ENCODE peak calls at places on chromosomes 7 and 10, in ten cellular contexts. Y, C, U, A, L, M, J, Q, W and I are unnamed samples.

GRCh38 chr10:89664206-89664605 is 19.2 kb upstream of the PANK1 start:
- DNase-seq in Y (no peak), C (peak; percentile 51), U (no peak), A (no peak), L (peak; percentile 69), M (no peak), J (no peak), Q (no peak), W (no peak), I (no peak)

GRCh38 chr7:115289966-115290365 is 368.1 kb downstream of the MDFIC start:
- DNase-seq in Y (no peak), C (no peak), U (no peak), A (no peak), L (no peak), M (peak; percentile 41), J (no peak), Q (no peak), W (no peak), I (no peak)

GRCh38 chr7:140230517-140230861 is 53.7 kb upstream of the KDM7A start:
- DNase-seq in Y (peak; percentile 35), C (peak; percentile 67), U (peak; percentile 84), A (no peak), L (peak; percentile 48), M (no peak), J (peak; percentile 46), Q (no peak), W (peak; percentile 80), I (no peak)

GRCh38 chr7:139106959-139107358 is 2.6 kb downstream of the ZC3HAV1 start:
- DNase-seq in Y (no peak), C (no peak), U (no peak), A (no peak), L (no peak), M (no peak), J (no peak), Q (no peak), W (no peak), I (no peak)

GRCh38 chr7:133199831-133200230 is 53.0 kb upstream of the EXOC4 start:
- DNase-seq in Y (no peak), C (no peak), U (no peak), A (no peak), L (no peak), M (no peak), J (no peak), Q (no peak), W (no peak), I (no peak)

GRCh38 chr10:15781381-15781960 is 61.7 kb upstream of the ITGA8 start:
- DNase-seq in Y (no peak), C (no peak), U (no peak), A (no peak), L (no peak), M (no peak), J (no peak), Q (no peak), W (no peak), I (no peak)

GRCh38 chr10:17527530-17528146 is 73.2 kb upstream of the ST8SIA6 start:
- DNase-seq in Y (no peak), C (no peak), U (no peak), A (no peak), L (no peak), M (peak; percentile 89), J (no peak), Q (peak; percentile 75), W (no peak), I (peak; percentile 26)

GRCh38 chr10:58747687-58748086 is 235.0 kb downstream of the BICC1 start:
- DNase-seq in Y (no peak), C (no peak), U (no peak), A (peak; percentile 64), L (no peak), M (no peak), J (no peak), Q (no peak), W (no peak), I (no peak)

GRCh38 chr10:80122746-80123145 is 9.8 kb upstream of the PLAC9 start:
- DNase-seq in Y (no peak), C (no peak), U (no peak), A (no peak), L (no peak), M (no peak), J (no peak), Q (no peak), W (no peak), I (peak; percentile 70)

GRCh38 chr10:61993676-61994401 is 92.3 kb downstream of the ARID5B start:
- DNase-seq in Y (no peak), C (no peak), U (no peak), A (no peak), L (no peak), M (no peak), J (no peak), Q (no peak), W (no peak), I (peak; percentile 97)

GRCh38 chr7:2947381-2947780 is 96.3 kb downstream of the CARD11 start:
- DNase-seq in Y (no peak), C (no peak), U (no peak), A (no peak), L (no peak), M (no peak), J (no peak), Q (no peak), W (no peak), I (no peak)

GRCh38 chr10:96257944-96258343 is 13.4 kb downstream of the BLNK start:
- DNase-seq in Y (no peak), C (no peak), U (no peak), A (no peak), L (no peak), M (no peak), J (peak; percentile 46), Q (no peak), W (no peak), I (no peak)

GRCh38 chr7:83161851-83162401 is 758 bp downstream of the PCLO start:
- DNase-seq in Y (no peak), C (no peak), U (no peak), A (no peak), L (peak; percentile 37), M (no peak), J (no peak), Q (no peak), W (no peak), I (peak; percentile 2)

GRCh38 chr7:108613147-108613948 is 43.7 kb downstream of the DNAJB9 start:
- DNase-seq in Y (no peak), C (no peak), U (no peak), A (no peak), L (no peak), M (peak; percentile 25), J (no peak), Q (peak; percentile 47), W (no peak), I (peak; percentile 77)

GRCh38 chr10:4807803-4808507 is 18.1 kb upstream of the AKR1E2 start:
- DNase-seq in Y (no peak), C (no peak), U (no peak), A (no peak), L (no peak), M (peak; percentile 86), J (no peak), Q (no peak), W (no peak), I (peak; percentile 90)

GRCh38 chr7:103651978-103652377 is 206.0 kb upstream of the SLC26A5 start:
- DNase-seq in Y (no peak), C (no peak), U (no peak), A (no peak), L (no peak), M (no peak), J (no peak), Q (no peak), W (no peak), I (no peak)

GRCh38 chr7:130022115-130022514 is 29.1 kb downstream of the ZC3HC1 start:
- DNase-seq in Y (no peak), C (peak; percentile 61), U (no peak), A (no peak), L (no peak), M (no peak), J (no peak), Q (no peak), W (no peak), I (no peak)

GRCh38 chr10:103139803-103140202 is 53.3 kb downstream of the NT5C2 start:
- DNase-seq in Y (no peak), C (no peak), U (no peak), A (no peak), L (no peak), M (no peak), J (no peak), Q (no peak), W (no peak), I (no peak)
- H3K36me3 ChIP-seq in Y (peaks cover 10% of the 10 kb centered on the region), C (peaks cover 62% of the 10 kb centered on the region), U (peaks cover 63% of the 10 kb centered on the region), A (peaks cover 7% of the 10 kb centered on the region), L (no peaks in the 10 kb centered on the region), M (peaks cover 18% of the 10 kb centered on the region), J (peaks cover 25% of the 10 kb centered on the region), Q (peaks cover 24% of the 10 kb centered on the region), W (no peaks in the 10 kb centered on the region), I (no peaks in the 10 kb centered on the region)

DNA sequence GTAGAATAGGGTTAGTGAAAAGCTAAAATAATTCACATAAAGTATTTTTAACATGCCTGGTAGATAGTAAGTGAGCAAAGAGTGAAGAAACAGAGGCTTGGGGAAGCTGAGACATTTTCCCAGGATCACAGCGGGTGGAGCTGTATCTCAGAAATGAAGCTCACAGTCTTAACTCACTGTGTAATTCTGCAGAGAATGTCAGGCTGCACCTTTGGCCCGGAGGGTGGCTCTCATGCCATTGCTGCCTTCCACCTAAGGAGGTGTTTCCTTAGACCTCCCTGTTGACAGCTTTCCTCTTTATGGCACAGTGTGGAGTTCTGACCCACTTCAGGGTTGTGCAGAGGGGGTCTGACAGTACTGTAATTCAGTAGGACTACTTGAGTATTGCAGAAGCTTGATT is 2.9 kb upstream of the GTPBP4 start:
- DNase-seq in Y (no peak), C (no peak), U (no peak), A (no peak), L (no peak), M (no peak), J (no peak), Q (no peak), W (no peak), I (no peak)
- H3K4me3 ChIP-seq in Y (no peak overlapping the region), C (no peak overlapping the region), U (no peak overlapping the region), A (no peak overlapping the region), L (no peak overlapping the region), M (no peak overlapping the region), J (no peak overlapping the region), Q (no peak overlapping the region), W (no peak overlapping the region), I (no peak overlapping the region)

DNA sequence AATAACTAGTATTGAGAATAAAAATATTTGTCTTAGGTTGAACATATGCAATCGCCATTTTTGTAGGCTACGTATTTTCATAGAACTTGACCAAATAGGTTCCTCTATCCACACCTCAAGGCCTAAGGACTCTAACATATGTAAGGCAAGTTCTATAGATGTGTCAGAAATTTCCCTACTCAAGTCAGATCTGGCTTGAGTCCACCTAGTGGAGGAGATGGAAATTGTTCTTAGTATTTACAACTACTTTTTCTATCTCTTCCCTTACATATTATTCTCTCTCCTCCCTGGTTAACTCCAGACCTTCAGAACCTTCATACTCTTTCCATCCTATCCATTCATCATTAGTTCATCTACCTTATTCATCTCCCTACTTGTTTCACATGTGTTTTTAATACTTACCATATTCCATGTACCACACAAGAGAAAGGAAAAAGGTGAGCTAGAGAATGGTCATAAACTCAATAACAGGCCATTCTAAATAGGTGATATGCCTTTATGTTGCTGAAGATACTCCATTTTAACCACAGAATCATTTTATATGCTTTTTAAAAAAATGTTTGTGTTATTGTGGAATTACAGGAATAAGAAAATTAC is 174.5 kb upstream of the HDAC9 start:
- DNase-seq in Y (no peak), C (no peak), U (no peak), A (no peak), L (no peak), M (peak; percentile 58), J (no peak), Q (no peak), W (no peak), I (peak; percentile 66)
- TF ChIP-seq CTCF in Y (peak; percentile 62), C (peak; percentile 44), U (peak; percentile 50), A (peak; percentile 50), L (no peak), M (peak; percentile 58), J (peak; percentile 41), Q (peak; percentile 79), W (peak; percentile 45), I (peak; percentile 67)

GRCh38 chr10:35532141-35532540 is 73.0 kb upstream of the GJD4 start:
- DNase-seq in Y (no peak), C (no peak), U (no peak), A (no peak), L (no peak), M (no peak), J (no peak), Q (no peak), W (no peak), I (no peak)
- H3K36me3 ChIP-seq in Y (peaks cover 3% of the 10 kb centered on the region), C (peaks cover 64% of the 10 kb centered on the region), U (peaks cover 64% of the 10 kb centered on the region), A (peaks cover 15% of the 10 kb centered on the region), L (no peaks in the 10 kb centered on the region), M (peaks cover 47% of the 10 kb centered on the region), J (peaks cover 70% of the 10 kb centered on the region), Q (no peaks in the 10 kb centered on the region), W (peaks cover 4% of the 10 kb centered on the region), I (peaks cover 47% of the 10 kb centered on the region)